ENCODE peak calls at places on chromosomes 2 and 18, in six cellular contexts. E is HCEC 1CT; D is T-cell; X is Peyer's patch; S is fibroblast of lung; P is stimulated activated naive B cell treated with anti-CD40 and anti-IgM and Interleukin-4, amounts not matched to agents 10 μg/mL and 1 μg/mL and 100 μg/mL, for 72 hours. N is an unnamed sample.
A peak's percentile ranks its signal among the peaks of the same experiment; 100 is the strongest.

GRCh38 chr2:37394263-37394662 is 49.8 kb downstream of the QPCT start:
- DNase-seq in E (no peak), D (no peak), X (no peak), S (no peak), P (peak; percentile 44), N (no peak)

GRCh38 chr2:233029321-233029720 is 3.2 kb upstream of the NEU2 start:
- DNase-seq in E (peak; percentile 46), D (no peak), X (no peak), S (no peak), P (no peak), N (no peak)

GRCh38 chr18:45330170-45330594 is 285.1 kb upstream of the SLC14A2 start:
- DNase-seq in E (no peak), D (no peak), X (no peak), S (no peak), P (no peak), N (no peak)

GRCh38 chr2:132441051-132441450 is 24.4 kb downstream of the GPR39 start:
- DNase-seq in E (no peak), D (no peak), X (no peak), S (no peak), P (no peak), N (no peak)

GRCh38 chr2:97699765-97700444 is 13.5 kb upstream of the ZAP70 start:
- DNase-seq in E (peak; percentile 42), D (peak; percentile 63), X (peak; percentile 35), S (peak; percentile 65), P (peak; percentile 39), N (peak; percentile 61)

GRCh38 chr2:199979841-199980628 is 24.7 kb downstream of the MAIP1 start:
- DNase-seq in E (peak; percentile 70), D (peak; percentile 82), X (peak; percentile 77), S (peak; percentile 91), P (peak; percentile 60), N (peak; percentile 50)

GRCh38 chr2:197675711-197676188 is 363 bp upstream of the RFTN2 start:
- DNase-seq in E (peak; percentile 35), D (no peak), X (no peak), S (peak; percentile 88), P (no peak), N (no peak)

GRCh38 chr2:58700621-58701020 is 459.5 kb upstream of the FANCL start:
- DNase-seq in E (no peak), D (no peak), X (no peak), S (no peak), P (no peak), N (no peak)

GRCh38 chr18:20988726-20989125 is 122.9 kb downstream of the ROCK1 start:
- DNase-seq in E (no peak), D (no peak), X (no peak), S (no peak), P (no peak), N (no peak)

GRCh38 chr2:232869138-232870001 is 694 bp upstream of the SNORC start:
- DNase-seq in E (no peak), D (no peak), X (peak; percentile 7), S (no peak), P (no peak), N (no peak)

GRCh38 chr2:119710281-119710680 is 31.3 kb downstream of the TMEM177 start:
- DNase-seq in E (no peak), D (no peak), X (no peak), S (no peak), P (no peak), N (no peak)

GRCh38 chr2:11602563-11603182 is 67.3 kb downstream of the NTSR2 start:
- DNase-seq in E (no peak), D (no peak), X (no peak), S (no peak), P (no peak), N (no peak)

GRCh38 chr2:733495-733894 is 56.3 kb upstream of the TMEM18 start:
- DNase-seq in E (no peak), D (no peak), X (no peak), S (no peak), P (no peak), N (no peak)

GRCh38 chr2:189638305-189639002 is 22.8 kb upstream of the ASNSD1 start:
- DNase-seq in E (no peak), D (no peak), X (no peak), S (no peak), P (no peak), N (no peak)

GRCh38 chr2:66675596-66675995 is 240.7 kb downstream of the MEIS1 start:
- DNase-seq in E (no peak), D (no peak), X (no peak), S (no peak), P (no peak), N (no peak)

GRCh38 chr2:162403884-162404283 is 60.0 kb downstream of the GCA start:
- DNase-seq in E (peak; percentile 63), D (no peak), X (no peak), S (peak; percentile 43), P (no peak), N (no peak)

GRCh38 chr18:79926306-79926705 is 25.1 kb downstream of the SLC66A2 start:
- DNase-seq in E (no peak), D (no peak), X (no peak), S (no peak), P (no peak), N (no peak)

GRCh38 chr2:35428548-35428947 is 927.0 kb upstream of the CRIM1 start:
- DNase-seq in E (no peak), D (no peak), X (no peak), S (peak; percentile 12), P (no peak), N (peak; percentile 12)

GRCh38 chr2:98334439-98335078 is 11.7 kb upstream of the CNGA3 start:
- DNase-seq in E (peak; percentile 97), D (no peak), X (no peak), S (peak; percentile 82), P (no peak), N (no peak)

GRCh38 chr2:201924453-201924852 is 109.2 kb upstream of the FZD7 start:
- DNase-seq in E (no peak), D (no peak), X (no peak), S (no peak), P (no peak), N (no peak)

GRCh38 chr18:10290244-10291240 is 163.9 kb upstream of the APCDD1 start:
- DNase-seq in E (no peak), D (no peak), X (no peak), S (peak; percentile 11), P (no peak), N (no peak)

GRCh38 chr2:190932524-190932923 is 51.9 kb downstream of the GLS start:
- DNase-seq in E (no peak), D (no peak), X (no peak), S (no peak), P (no peak), N (no peak)

GRCh38 chr2:489084-489483 is 188.1 kb downstream of the TMEM18 start:
- DNase-seq in E (no peak), D (no peak), X (no peak), S (no peak), P (no peak), N (no peak)

GRCh38 chr2:232941912-232942595 is 71.0 kb downstream of the NGEF start:
- DNase-seq in E (no peak), D (no peak), X (no peak), S (no peak), P (no peak), N (no peak)